ENCODE peak calls at places on chromosomes 7 and 10, in ten cellular contexts. O, F, U, Z, E, V, M, T, G and X are unnamed samples.
A peak's percentile ranks its signal among the peaks of the same experiment; 100 is the strongest.

GRCh38 chr7:143073556-143073955 is 21.4 kb downstream of the OR6V1 start:
- DNase-seq in U (no peak), Z (no peak), G (no peak), V (no peak), F (no peak), M (no peak), O (no peak), T (no peak), E (no peak), X (no peak)

GRCh38 chr7:12770227-12770975 is 83.0 kb downstream of the ARL4A start:
- DNase-seq in F (peak; percentile 70), O (no peak), V (peak; percentile 71), T (no peak), Z (peak; percentile 43), E (no peak), G (peak; percentile 81), M (no peak), U (no peak), X (no peak)

GRCh38 chr10:34327184-34327583 is 487.9 kb downstream of the PARD3 start:
- DNase-seq in O (no peak), U (no peak), T (no peak), V (no peak), G (no peak), F (no peak), Z (no peak), E (no peak), M (no peak), X (no peak)

GRCh38 chr10:60905580-60905979 is 38.4 kb downstream of the RHOBTB1 start:
- DNase-seq in O (no peak), E (no peak), G (no peak), V (peak; percentile 88), M (no peak), F (peak; percentile 65), Z (no peak), U (peak; percentile 47), T (no peak), X (no peak)

GRCh38 chr7:57348646-57349269 is 101.2 kb upstream of the ZNF716 start:
- DNase-seq in E (no peak), M (no peak), Z (no peak), F (no peak), O (no peak), V (no peak), U (no peak), G (no peak), T (no peak), X (no peak)

GRCh38 chr10:110081914-110082313 is 74.1 kb downstream of the ADD3 start:
- DNase-seq in U (peak; percentile 65), F (peak; percentile 90), Z (peak; percentile 35), T (peak; percentile 80), G (peak; percentile 85), M (no peak), E (no peak), O (no peak), V (peak; percentile 88), X (no peak)

GRCh38 chr10:114362831-114363355 is 41.4 kb downstream of the AFAP1L2 start:
- DNase-seq in Z (no peak), U (no peak), M (no peak), O (no peak), T (no peak), F (no peak), V (no peak), G (no peak), E (no peak), X (no peak)

GRCh38 chr10:3995302-3996210 is 210.5 kb upstream of the KLF6 start:
- DNase-seq in U (no peak), V (peak; percentile 66), T (peak; percentile 64), F (peak; percentile 69), Z (no peak), O (no peak), E (no peak), M (no peak), G (peak; percentile 52), X (no peak)

GRCh38 chr10:130053561-130053960 is 57.1 kb downstream of the C10orf143 start:
- DNase-seq in U (no peak), E (no peak), V (no peak), F (no peak), Z (no peak), T (no peak), M (no peak), G (no peak), O (no peak), X (no peak)

GRCh38 chr7:157434701-157435100 is 97.9 kb downstream of the DNAJB6 start:
- DNase-seq in V (no peak), E (no peak), O (no peak), G (no peak), U (no peak), Z (no peak), F (no peak), M (no peak), T (no peak), X (no peak)

GRCh38 chr7:19776981-19777380 is 3.6 kb upstream of the TMEM196 start:
- DNase-seq in E (no peak), U (no peak), T (no peak), F (no peak), Z (no peak), G (no peak), V (no peak), O (no peak), M (no peak), X (no peak)

GRCh38 chr7:151806204-151806603 is 70.7 kb downstream of the PRKAG2 start:
- DNase-seq in E (no peak), F (peak; percentile 21), Z (no peak), G (no peak), O (peak; percentile 63), V (no peak), M (no peak), T (no peak), U (peak; percentile 30), X (no peak)

DNA sequence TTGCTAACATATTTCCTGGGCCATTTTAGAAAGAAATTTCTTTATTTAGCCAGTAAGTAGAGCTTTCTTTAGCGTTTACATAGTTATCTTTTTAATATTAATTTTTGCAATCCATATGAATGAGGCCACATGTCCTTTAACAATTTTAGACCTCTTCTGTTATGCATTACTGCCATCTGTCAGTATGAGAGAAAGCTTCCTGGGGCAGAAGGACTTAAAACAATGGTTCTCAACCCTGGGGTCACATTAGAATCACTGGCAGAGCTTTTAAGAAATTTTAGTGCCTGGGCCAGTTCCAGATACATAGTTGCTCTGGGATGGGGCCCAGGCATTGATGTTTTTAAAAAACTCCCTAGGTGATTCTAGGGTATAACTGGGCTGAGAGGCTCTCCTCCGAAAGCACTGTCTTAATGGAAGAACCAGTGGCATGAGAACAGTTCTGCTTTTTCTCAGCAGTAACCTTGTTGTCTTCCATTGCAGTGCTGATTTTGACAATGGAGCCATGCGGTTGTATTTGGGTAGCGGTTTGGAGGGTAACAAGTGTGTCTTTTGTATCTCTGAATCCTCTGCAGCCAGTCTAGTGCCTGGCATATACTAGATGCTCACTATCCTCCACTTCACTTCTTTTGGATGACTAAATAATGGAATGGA is 226.9 kb downstream of the AUTS2 start:
- DNase-seq in F (peak; percentile 38), G (no peak), V (peak; percentile 46), U (no peak), Z (no peak), M (no peak), E (no peak), T (no peak), O (no peak), X (no peak)
- TF ChIP-seq CTCF in F (peak; percentile 9), G (no peak), V (no peak), U (no peak), Z (no peak), M (no peak), E (no peak), T (no peak), O (no peak), X (peak; percentile 18)

GRCh38 chr7:37643876-37644275 is 39.7 kb upstream of the GPR141 start:
- DNase-seq in T (no peak), O (no peak), M (peak; percentile 82), F (no peak), Z (no peak), V (no peak), E (no peak), G (no peak), U (no peak), X (no peak)
- TF ChIP-seq CTCF in T (no peak), O (no peak), M (peak; percentile 55), F (no peak), Z (no peak), V (no peak), E (no peak), G (no peak), U (no peak), X (no peak)

DNA sequence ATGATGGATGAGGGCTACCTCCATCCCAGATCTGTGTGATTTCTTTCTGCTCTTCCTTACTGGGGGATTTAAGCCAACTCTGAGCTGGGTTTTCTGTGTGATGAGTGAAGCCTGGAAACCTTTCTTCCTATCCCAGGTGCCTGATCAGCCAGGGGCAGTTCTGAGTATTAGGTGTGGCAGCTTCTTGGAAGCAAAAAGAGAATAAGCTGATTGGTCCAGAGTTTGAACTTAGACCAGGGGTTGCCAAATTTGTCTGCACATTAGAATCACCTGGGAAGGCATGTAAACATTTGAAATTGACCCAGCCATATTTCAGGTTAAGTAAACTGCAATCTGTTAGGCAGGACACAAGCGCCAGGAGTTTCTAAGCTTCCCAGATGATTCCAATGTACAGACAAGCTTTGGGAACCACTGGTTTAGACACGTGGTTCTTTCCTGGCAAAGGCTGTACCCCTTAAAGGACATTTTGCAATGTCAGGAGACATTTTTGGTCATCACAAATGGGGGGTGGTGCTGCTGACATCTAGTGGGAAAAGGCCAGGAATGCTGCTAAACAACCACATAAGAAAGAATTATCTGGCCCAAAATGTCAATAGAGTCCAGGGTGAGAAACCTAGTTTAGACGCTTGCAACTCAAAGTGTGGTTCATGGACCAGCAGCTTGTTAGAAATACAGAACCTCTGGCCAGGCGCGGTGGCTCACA is 160.5 kb upstream of the GHITM start:
- DNase-seq in O (no peak), M (no peak), U (no peak), V (no peak), G (no peak), T (no peak), Z (no peak), E (no peak), F (no peak), X (no peak)
- TF ChIP-seq CTCF in O (no peak), M (peak; percentile 39), U (no peak), V (no peak), G (no peak), T (no peak), Z (no peak), E (no peak), F (no peak), X (no peak)

DNA sequence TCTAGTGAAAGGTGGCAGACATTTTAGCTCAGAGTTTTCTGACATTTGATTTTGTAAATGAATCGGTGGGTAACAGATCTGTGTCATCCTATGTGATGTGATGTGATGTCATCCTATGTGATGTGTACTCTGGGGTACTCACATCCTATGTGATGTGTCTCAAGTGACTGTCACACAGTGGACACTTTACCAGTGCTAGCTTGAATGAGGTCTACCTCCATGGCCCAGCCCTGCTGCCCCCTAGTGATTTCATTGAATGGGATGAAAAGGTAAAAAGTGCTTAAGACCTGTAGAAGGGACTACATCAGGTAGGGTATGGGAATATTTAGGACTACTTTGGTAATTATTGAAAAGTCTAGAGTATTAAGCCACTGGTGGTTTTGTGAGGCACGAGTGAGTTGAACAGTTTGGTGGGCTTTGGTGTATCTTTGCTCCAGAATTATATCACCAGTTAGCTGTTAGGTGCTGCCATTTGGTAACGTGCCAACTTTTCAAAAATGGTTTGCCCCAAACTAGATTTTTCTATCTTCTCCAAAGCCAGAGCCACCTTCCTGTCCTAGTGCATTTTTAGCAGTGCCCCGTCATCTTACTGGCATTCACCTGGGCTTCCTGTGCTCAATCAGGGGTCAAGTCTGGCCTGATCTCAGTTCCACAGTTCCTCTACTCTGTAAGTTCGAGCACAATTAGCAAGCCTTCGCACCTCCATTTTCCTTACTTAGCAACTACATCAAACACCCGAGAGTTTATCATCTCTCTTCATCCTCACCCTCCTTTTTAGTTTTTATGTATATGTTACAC is 9.7 kb downstream of the EIF4H start:
- DNase-seq in V (no peak), T (no peak), G (peak; percentile 62), O (peak; percentile 63), Z (no peak), E (no peak), F (no peak), M (no peak), U (no peak), X (peak; percentile 44)
- TF ChIP-seq CTCF in V (peak; percentile 29), T (peak; percentile 64), G (peak; percentile 71), O (no peak), Z (no peak), E (peak; percentile 66), F (peak; percentile 35), M (peak; percentile 65), U (no peak), X (peak; percentile 11)